ENCODE peak calls at places on chromosomes 7 and 10, in seven cellular contexts. One of them, this sample, is unnamed.

GRCh38 chr10:10803273-10803672 is 214.4 kb upstream of the CELF2 start:
- DNase-seq in B cell: no peak
- DNase-seq in colonic mucosa: no peak
- DNase-seq in adrenal gland: peak
- DNase-seq in glutamatergic neuron: no peak
- DNase-seq in RWPE2: no peak
- DNase-seq in A549: no peak
- DNase-seq in this sample: no peak

GRCh38 chr7:105285118-105285874 is 103.4 kb downstream of the SRPK2 start:
- DNase-seq in B cell: no peak
- DNase-seq in colonic mucosa: no peak
- DNase-seq in adrenal gland: no peak
- DNase-seq in glutamatergic neuron: no peak
- DNase-seq in RWPE2: no peak
- DNase-seq in A549: no peak
- DNase-seq in this sample: no peak

GRCh38 chr10:98006266-98006665 is 24.2 kb downstream of the CRTAC1 start:
- DNase-seq in B cell: no peak
- DNase-seq in colonic mucosa: peak
- DNase-seq in adrenal gland: no peak
- DNase-seq in glutamatergic neuron: peak
- DNase-seq in RWPE2: no peak
- DNase-seq in A549: no peak
- DNase-seq in this sample: no peak

GRCh38 chr10:81251457-81252115 is 623.4 kb upstream of the NRG3 start:
- DNase-seq in B cell: no peak
- DNase-seq in colonic mucosa: no peak
- DNase-seq in adrenal gland: no peak
- DNase-seq in glutamatergic neuron: no peak
- DNase-seq in RWPE2: no peak
- DNase-seq in A549: no peak
- DNase-seq in this sample: no peak

GRCh38 chr10:113788604-113789083 is 37.2 kb downstream of the PLEKHS1 start:
- DNase-seq in B cell: no peak
- DNase-seq in colonic mucosa: peak
- DNase-seq in adrenal gland: peak
- DNase-seq in glutamatergic neuron: no peak
- DNase-seq in RWPE2: no peak
- DNase-seq in A549: peak
- DNase-seq in this sample: no peak

GRCh38 chr7:72781161-72781560 is 46.8 kb downstream of the TYW1B start:
- DNase-seq in B cell: no peak
- DNase-seq in colonic mucosa: no peak
- DNase-seq in adrenal gland: no peak
- DNase-seq in glutamatergic neuron: no peak
- DNase-seq in RWPE2: no peak
- DNase-seq in A549: no peak
- DNase-seq in this sample: no peak

GRCh38 chr10:15311249-15311884 is 59.7 kb downstream of the FAM171A1 start:
- DNase-seq in B cell: no peak
- DNase-seq in colonic mucosa: no peak
- DNase-seq in adrenal gland: no peak
- DNase-seq in glutamatergic neuron: no peak
- DNase-seq in RWPE2: no peak
- DNase-seq in A549: no peak
- DNase-seq in this sample: no peak

GRCh38 chr7:96236198-96237039 is 85.5 kb downstream of the SLC25A13 start:
- DNase-seq in B cell: no peak
- DNase-seq in colonic mucosa: no peak
- DNase-seq in adrenal gland: peak
- DNase-seq in glutamatergic neuron: no peak
- DNase-seq in RWPE2: no peak
- DNase-seq in A549: no peak
- DNase-seq in this sample: no peak

GRCh38 chr10:4488924-4489323 is 337.1 kb upstream of the AKR1E2 start:
- DNase-seq in B cell: no peak
- DNase-seq in colonic mucosa: no peak
- DNase-seq in adrenal gland: no peak
- DNase-seq in glutamatergic neuron: no peak
- DNase-seq in RWPE2: no peak
- DNase-seq in A549: no peak
- DNase-seq in this sample: no peak

GRCh38 chr10:107415446-107415845 is 250.9 kb upstream of the SORCS1 start:
- DNase-seq in B cell: no peak
- DNase-seq in colonic mucosa: no peak
- DNase-seq in adrenal gland: no peak
- DNase-seq in glutamatergic neuron: no peak
- DNase-seq in RWPE2: no peak
- DNase-seq in A549: no peak
- DNase-seq in this sample: no peak

GRCh38 chr10:107413971-107414370 is 249.5 kb upstream of the SORCS1 start:
- DNase-seq in B cell: no peak
- DNase-seq in colonic mucosa: no peak
- DNase-seq in adrenal gland: no peak
- DNase-seq in glutamatergic neuron: no peak
- DNase-seq in RWPE2: no peak
- DNase-seq in A549: no peak
- DNase-seq in this sample: no peak

DNA sequence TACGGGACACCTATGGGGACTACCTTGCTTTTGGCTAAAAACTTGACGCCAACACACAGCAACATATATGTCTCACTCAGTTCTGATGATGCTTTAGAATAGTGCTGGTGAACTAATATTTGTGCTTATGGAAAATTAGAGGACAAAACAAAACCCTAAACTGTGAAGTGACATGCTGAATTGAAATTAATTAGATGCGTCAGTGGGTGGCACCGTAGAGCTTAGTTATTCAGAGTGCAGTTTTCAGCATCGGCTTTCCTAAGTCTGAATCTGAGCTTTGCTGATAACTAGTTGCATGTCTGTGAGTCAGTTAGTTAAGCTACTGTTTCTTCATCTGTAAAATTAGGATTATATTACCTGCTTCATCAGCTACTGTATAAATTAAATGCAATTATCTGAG is 245.0 kb upstream of the SORCS1 start:
- DNase-seq in B cell: no peak
- DNase-seq in colonic mucosa: no peak
- DNase-seq in adrenal gland: no peak
- DNase-seq in glutamatergic neuron: no peak
- DNase-seq in RWPE2: no peak
- DNase-seq in A549: no peak
- DNase-seq in this sample: no peak
- TF ChIP-seq CTCF in B cell: no peak
- TF ChIP-seq CTCF in colonic mucosa: no peak
- TF ChIP-seq CTCF in adrenal gland: no peak
- TF ChIP-seq CTCF in glutamatergic neuron: no peak
- TF ChIP-seq CTCF in RWPE2: peak
- TF ChIP-seq CTCF in A549: no peak
- TF ChIP-seq CTCF in this sample: no peak

DNA sequence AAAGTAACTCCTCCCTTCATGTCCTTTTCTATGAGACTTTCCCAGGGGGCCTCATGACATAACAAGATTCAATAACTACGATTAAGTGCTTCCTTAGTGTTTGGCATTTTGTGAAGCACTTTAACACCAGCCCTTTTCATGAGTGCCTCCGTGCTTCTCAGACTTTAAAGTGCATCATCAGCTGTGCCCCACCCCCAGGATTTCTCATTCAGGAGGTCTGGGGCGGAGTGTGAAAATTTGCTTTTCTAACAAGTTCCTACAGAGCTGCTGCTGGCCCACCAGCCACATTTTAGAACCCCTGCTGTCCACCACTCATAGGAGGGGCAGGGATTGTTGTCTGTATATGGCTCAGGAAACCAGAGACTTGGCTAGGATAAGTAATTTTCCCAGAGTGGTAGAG is 445.3 kb downstream of the LRMDA start:
- DNase-seq in B cell: no peak
- DNase-seq in colonic mucosa: no peak
- DNase-seq in adrenal gland: no peak
- DNase-seq in glutamatergic neuron: no peak
- DNase-seq in RWPE2: no peak
- DNase-seq in A549: no peak
- DNase-seq in this sample: no peak
- TF ChIP-seq CTCF in B cell: no peak
- TF ChIP-seq CTCF in colonic mucosa: no peak
- TF ChIP-seq CTCF in adrenal gland: no peak
- TF ChIP-seq CTCF in glutamatergic neuron: no peak
- TF ChIP-seq CTCF in RWPE2: no peak
- TF ChIP-seq CTCF in A549: no peak
- TF ChIP-seq CTCF in this sample: no peak

GRCh38 chr7:98740643-98741042 is 123.6 kb downstream of the NPTX2 start:
- DNase-seq in B cell: no peak
- DNase-seq in colonic mucosa: no peak
- DNase-seq in adrenal gland: no peak
- DNase-seq in glutamatergic neuron: no peak
- DNase-seq in RWPE2: no peak
- DNase-seq in A549: no peak
- DNase-seq in this sample: no peak

GRCh38 chr7:98748090-98748489 is 121.7 kb downstream of the TMEM130 start:
- DNase-seq in B cell: no peak
- DNase-seq in colonic mucosa: no peak
- DNase-seq in adrenal gland: no peak
- DNase-seq in glutamatergic neuron: no peak
- DNase-seq in RWPE2: no peak
- DNase-seq in A549: no peak
- DNase-seq in this sample: no peak

DNA sequence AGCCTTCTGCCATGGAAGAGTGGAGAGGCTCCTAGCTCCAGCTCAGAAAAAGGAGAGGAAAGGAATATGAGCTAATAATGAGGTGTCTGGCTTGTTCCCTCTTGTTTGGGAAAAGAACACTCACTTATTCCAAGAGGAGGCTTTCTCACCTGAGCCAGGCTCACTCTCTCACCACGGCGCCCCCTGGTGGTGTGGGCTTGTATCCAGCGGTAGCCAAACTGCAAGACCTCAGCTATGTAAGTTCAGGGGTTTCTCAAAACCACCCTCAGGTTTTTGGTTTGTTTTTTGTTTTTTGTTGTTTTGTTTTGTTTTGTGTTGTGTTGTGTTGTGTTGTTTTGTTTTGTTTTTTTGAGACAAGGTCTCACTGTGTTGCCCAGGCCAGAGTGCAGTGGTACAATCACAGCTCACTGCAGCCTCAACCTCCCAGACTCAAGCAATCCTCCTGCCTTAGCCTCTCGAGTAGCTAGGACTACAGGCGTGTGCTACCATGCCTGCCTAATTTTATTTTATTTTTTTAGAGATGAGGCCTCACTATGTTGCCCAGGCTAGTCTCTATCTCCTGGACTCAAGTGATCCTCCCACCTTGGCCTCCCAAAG is 124.0 kb downstream of the TMEM130 start:
- DNase-seq in B cell: peak
- DNase-seq in colonic mucosa: peak
- DNase-seq in adrenal gland: peak
- DNase-seq in glutamatergic neuron: peak
- DNase-seq in RWPE2: no peak
- DNase-seq in A549: peak
- DNase-seq in this sample: peak
- TF ChIP-seq CTCF in B cell: peak
- TF ChIP-seq CTCF in colonic mucosa: peak
- TF ChIP-seq CTCF in adrenal gland: peak
- TF ChIP-seq CTCF in glutamatergic neuron: peak
- TF ChIP-seq CTCF in RWPE2: peak
- TF ChIP-seq CTCF in A549: peak
- TF ChIP-seq CTCF in this sample: peak

DNA sequence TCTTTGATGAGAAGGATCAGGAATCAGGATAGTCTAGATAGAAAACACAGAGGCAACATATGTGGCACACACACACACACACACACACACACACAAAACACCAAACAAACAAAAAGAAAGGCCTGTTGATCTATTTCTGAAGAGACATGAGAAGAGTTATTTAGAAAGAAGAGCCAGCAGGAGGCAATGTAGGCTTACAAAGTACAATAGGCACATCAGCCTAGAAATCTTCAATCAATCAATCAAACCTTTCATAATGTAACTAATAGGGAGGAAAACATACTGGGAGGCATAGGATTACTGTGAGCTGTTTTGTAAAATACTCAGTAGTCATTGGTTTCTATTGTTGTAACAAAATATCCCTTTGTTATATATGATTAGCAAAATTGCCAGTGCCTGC is 47.3 kb upstream of the TES start:
- DNase-seq in B cell: no peak
- DNase-seq in colonic mucosa: no peak
- DNase-seq in adrenal gland: no peak
- DNase-seq in glutamatergic neuron: no peak
- DNase-seq in RWPE2: no peak
- DNase-seq in A549: peak
- DNase-seq in this sample: no peak
- TF ChIP-seq CTCF in B cell: no peak
- TF ChIP-seq CTCF in colonic mucosa: no peak
- TF ChIP-seq CTCF in adrenal gland: no peak
- TF ChIP-seq CTCF in glutamatergic neuron: no peak
- TF ChIP-seq CTCF in RWPE2: no peak
- TF ChIP-seq CTCF in A549: peak
- TF ChIP-seq CTCF in this sample: no peak

DNA sequence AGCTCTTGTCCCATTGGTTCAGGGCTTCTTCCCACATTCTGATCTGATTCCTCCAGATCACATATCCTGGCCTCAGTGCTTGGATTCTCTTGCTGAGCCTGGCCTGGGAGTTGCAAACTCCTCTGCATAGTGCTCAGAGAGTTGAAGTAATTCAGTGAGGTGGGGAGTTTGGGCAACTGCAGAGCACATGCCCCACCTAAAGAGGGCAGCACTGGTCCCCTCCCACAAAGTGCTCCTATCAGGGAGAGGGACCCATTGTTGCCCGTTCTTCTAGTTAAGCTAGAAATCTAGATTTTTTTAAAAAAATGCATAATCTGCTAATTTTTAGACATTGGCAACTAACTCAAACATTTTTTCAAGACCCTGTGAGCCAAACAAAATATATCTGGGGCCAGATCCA is 45.1 kb downstream of the CHN2 start:
- DNase-seq in B cell: no peak
- DNase-seq in colonic mucosa: no peak
- DNase-seq in adrenal gland: peak
- DNase-seq in glutamatergic neuron: no peak
- DNase-seq in RWPE2: no peak
- DNase-seq in A549: peak
- DNase-seq in this sample: no peak
- TF ChIP-seq CTCF in B cell: peak
- TF ChIP-seq CTCF in colonic mucosa: peak
- TF ChIP-seq CTCF in adrenal gland: peak
- TF ChIP-seq CTCF in glutamatergic neuron: no peak
- TF ChIP-seq CTCF in RWPE2: peak
- TF ChIP-seq CTCF in A549: peak
- TF ChIP-seq CTCF in this sample: no peak

GRCh38 chr7:149799397-149800168 is 26.2 kb upstream of the ZNF467 start:
- DNase-seq in B cell: peak
- DNase-seq in colonic mucosa: peak
- DNase-seq in adrenal gland: peak
- DNase-seq in glutamatergic neuron: peak
- DNase-seq in RWPE2: no peak
- DNase-seq in A549: peak
- DNase-seq in this sample: peak
- TF ChIP-seq CTCF in B cell: peak
- TF ChIP-seq CTCF in colonic mucosa: no peak
- TF ChIP-seq CTCF in adrenal gland: peak
- TF ChIP-seq CTCF in glutamatergic neuron: peak
- TF ChIP-seq CTCF in RWPE2: peak
- TF ChIP-seq CTCF in A549: peak
- TF ChIP-seq CTCF in this sample: peak

This sample was measured in nephron progenitor cell.